ENCODE peak calls at places on chromosomes 2 and 18, in six cellular contexts. U is IMR-90, E is mesenchymal stem cell, B is H9, G is H1, W is trophoblast cell. D is an unnamed sample.

GRCh38 chr2:50492452-50492851 is 539.5 kb downstream of the NRXN1 start:
- DNase-seq in U (peak), E (peak), B (peak), G (no peak), W (peak), D (peak)

GRCh38 chr2:51795248-51795888 is 763.4 kb upstream of the NRXN1 start:
- DNase-seq in U (no peak), E (peak), B (peak), G (peak), W (peak), D (peak)

GRCh38 chr2:120878970-120879369 is 143.3 kb downstream of the GLI2 start:
- DNase-seq in U (no peak), E (no peak), B (no peak), G (no peak), W (no peak), D (peak)

GRCh38 chr2:215711484-215712034 is 275.7 kb upstream of the FN1 start:
- DNase-seq in U (peak), E (peak), B (no peak), G (no peak), W (peak), D (no peak)

GRCh38 chr2:238910751-238911351 is 63.0 kb downstream of the TWIST2 start:
- DNase-seq in U (no peak), E (no peak), B (no peak), G (no peak), W (no peak), D (no peak)

GRCh38 chr2:5914831-5915611 is 222.8 kb downstream of the SOX11 start:
- DNase-seq in U (peak), E (peak), B (peak), G (peak), W (no peak), D (peak)

GRCh38 chr2:80410346-80410745 is 105.8 kb upstream of the LRRTM1 start:
- DNase-seq in U (no peak), E (no peak), B (no peak), G (no peak), W (no peak), D (no peak)

GRCh38 chr2:88451647-88452150 is 794 bp downstream of the FOXI3 start:
- DNase-seq in U (no peak), E (no peak), B (peak), G (peak), W (no peak), D (peak)

GRCh38 chr2:9656270-9656766 is 25.5 kb upstream of the YWHAQ start:
- DNase-seq in U (peak), E (peak), B (no peak), G (no peak), W (peak), D (no peak)

GRCh38 chr18:62839874-62840713 is 124.8 kb downstream of the PHLPP1 start:
- DNase-seq in U (peak), E (no peak), B (no peak), G (no peak), W (peak), D (no peak)

GRCh38 chr2:3127710-3128109 is 249.9 kb downstream of the EIPR1 start:
- DNase-seq in U (no peak), E (no peak), B (no peak), G (no peak), W (no peak), D (no peak)

GRCh38 chr2:72139871-72140620 is 7.6 kb downstream of the CYP26B1 start:
- DNase-seq in U (no peak), E (no peak), B (no peak), G (no peak), W (no peak), D (no peak)

GRCh38 chr2:196088209-196088608 is 19.6 kb upstream of the DNAH7 start:
- DNase-seq in U (peak), E (peak), B (no peak), G (no peak), W (no peak), D (no peak)

GRCh38 chr18:8763611-8764010 is 58.3 kb downstream of the MTCL1 start:
- DNase-seq in U (no peak), E (peak), B (no peak), G (no peak), W (no peak), D (no peak)

GRCh38 chr2:112321375-112322320 is 46.3 kb downstream of the ZC3H6 start:
- DNase-seq in U (peak), E (no peak), B (no peak), G (no peak), W (no peak), D (no peak)

GRCh38 chr2:142873850-142874287 is 3.6 kb upstream of the KYNU start:
- DNase-seq in U (peak), E (no peak), B (no peak), G (no peak), W (no peak), D (no peak)

GRCh38 chr2:173983414-173983871 is 18.3 kb upstream of the SP3 start:
- DNase-seq in U (peak), E (no peak), B (no peak), G (no peak), W (peak), D (no peak)

GRCh38 chr2:188315750-188316149 is 24.1 kb downstream of the GULP1 start:
- DNase-seq in U (no peak), E (no peak), B (no peak), G (no peak), W (no peak), D (no peak)

GRCh38 chr2:24774373-24774772 is 18.8 kb downstream of the PTRHD1 start:
- DNase-seq in U (no peak), E (no peak), B (no peak), G (no peak), W (no peak), D (no peak)

GRCh38 chr2:172884336-172884735 is 148.7 kb downstream of the RAPGEF4 start:
- DNase-seq in U (peak), E (no peak), B (no peak), G (no peak), W (peak), D (no peak)

GRCh38 chr2:234705108-234705507 is 208.2 kb upstream of the ARL4C start:
- DNase-seq in U (peak), E (peak), B (no peak), G (no peak), W (peak), D (no peak)

GRCh38 chr2:121362776-121363175 is 77.8 kb upstream of the TFCP2L1 start:
- DNase-seq in U (no peak), E (no peak), B (no peak), G (no peak), W (no peak), D (no peak)

GRCh38 chr2:3154146-3154545 is 223.5 kb downstream of the EIPR1 start:
- DNase-seq in U (no peak), E (no peak), B (no peak), G (no peak), W (no peak), D (no peak)

GRCh38 chr2:180203972-180204371 is 196.9 kb upstream of the CWC22 start:
- DNase-seq in U (peak), E (peak), B (no peak), G (no peak), W (no peak), D (no peak)

GRCh38 chr2:44615950-44616518 is 254.3 kb downstream of the CAMKMT start:
- DNase-seq in U (no peak), E (no peak), B (no peak), G (no peak), W (no peak), D (no peak)

GRCh38 chr2:126882736-126883660 is 15.7 kb upstream of the TEX51 start:
- DNase-seq in U (no peak), E (no peak), B (peak), G (no peak), W (no peak), D (no peak)

GRCh38 chr2:28662468-28663095 is 89.0 kb upstream of the PPP1CB start:
- DNase-seq in U (peak), E (peak), B (no peak), G (no peak), W (peak), D (no peak)

GRCh38 chr18:47944972-47945843 is 14.7 kb upstream of the SMAD2 start:
- DNase-seq in U (peak), E (peak), B (no peak), G (no peak), W (peak), D (no peak)

GRCh38 chr2:217834057-217834620 is 168.7 kb downstream of the TNS1 start:
- DNase-seq in U (no peak), E (no peak), B (no peak), G (no peak), W (no peak), D (no peak)

GRCh38 chr18:47184419-47185050 is 8.4 kb upstream of the IER3IP1 start:
- DNase-seq in U (peak), E (peak), B (no peak), G (no peak), W (peak), D (no peak)

GRCh38 chr18:28728891-28729290 is 552.0 kb upstream of the CDH2 start:
- DNase-seq in U (peak), E (no peak), B (no peak), G (no peak), W (peak), D (no peak)

GRCh38 chr2:157438907-157439791 is 4.7 kb downstream of the CYTIP start:
- DNase-seq in U (no peak), E (no peak), B (no peak), G (no peak), W (no peak), D (no peak)

GRCh38 chr2:9654429-9655100 is 23.8 kb upstream of the YWHAQ start:
- DNase-seq in U (no peak), E (peak), B (no peak), G (no peak), W (no peak), D (no peak)

GRCh38 chr2:54470241-54470938 is 14.3 kb downstream of the SPTBN1 start:
- DNase-seq in U (peak), E (peak), B (no peak), G (no peak), W (peak), D (no peak)

GRCh38 chr2:101803945-101804696 is 106.6 kb downstream of the MAP4K4 start:
- DNase-seq in U (no peak), E (no peak), B (no peak), G (no peak), W (peak), D (peak)

GRCh38 chr2:101805146-101806088 is 107.9 kb downstream of the MAP4K4 start:
- DNase-seq in U (peak), E (peak), B (no peak), G (no peak), W (peak), D (no peak)

GRCh38 chr2:101807242-101807641 is 109.7 kb downstream of the MAP4K4 start:
- DNase-seq in U (no peak), E (no peak), B (no peak), G (no peak), W (no peak), D (no peak)

GRCh38 chr2:101808006-101808562 is 110.6 kb downstream of the MAP4K4 start:
- DNase-seq in U (no peak), E (no peak), B (no peak), G (no peak), W (no peak), D (no peak)

DNA sequence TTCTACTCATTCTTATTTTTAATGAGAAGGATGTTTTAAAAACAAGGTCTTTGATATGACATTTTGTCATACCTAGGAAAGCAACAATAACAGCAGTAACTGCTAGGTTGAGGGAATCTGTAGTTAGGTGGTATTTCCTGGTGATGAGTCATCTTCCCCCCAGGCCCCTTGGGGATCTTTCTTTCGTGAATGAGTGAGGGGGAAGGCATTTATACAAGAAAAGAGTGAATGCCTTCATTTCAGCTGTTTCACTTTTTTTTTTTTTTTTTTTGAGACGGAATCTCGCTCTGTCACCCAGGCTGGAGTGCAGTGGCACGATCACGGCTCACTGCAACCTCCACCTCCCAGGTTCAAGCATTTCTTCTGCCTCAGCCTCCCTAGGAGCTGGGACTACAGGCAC is 108.6 kb downstream of the MAP4K4 start:
- DNase-seq in U (peak), E (peak), B (peak), G (no peak), W (peak), D (peak)
- H3K14ac ChIP-seq in U (no peak), E (no peak), B (no peak), G (no peak), W (no peak), D (no peak)

GRCh38 chr2:223950448-223951347 is 5.6 kb upstream of the WDFY1 start:
- DNase-seq in U (no peak), E (no peak), B (no peak), G (no peak), W (no peak), D (no peak)
- H3K27ac ChIP-seq in U (no peak), E (no peak), B (no peak), G (no peak), W (no peak), D (peak)

GRCh38 chr2:160324917-160325316 is 124.8 kb upstream of the ITGB6 start:
- DNase-seq in U (no peak), E (peak), B (no peak), G (no peak), W (no peak), D (no peak)
- H3K14ac ChIP-seq in U (no peak), E (no peak), B (no peak), G (no peak), W (no peak), D (no peak)

GRCh38 chr2:113966832-113967231 is 76.9 kb downstream of the ACTR3 start:
- DNase-seq in U (peak), E (peak), B (no peak), G (no peak), W (no peak), D (no peak)
- H3K27ac ChIP-seq in U (no peak), E (peak), B (no peak), G (no peak), W (no peak), D (no peak)

GRCh38 chr2:139669675-139670074 is 889.5 kb upstream of the NXPH2 start:
- DNase-seq in U (no peak), E (no peak), B (no peak), G (no peak), W (no peak), D (no peak)
- H3K14ac ChIP-seq in U (no peak), E (no peak), B (no peak), G (no peak), W (no peak), D (no peak)

DNA sequence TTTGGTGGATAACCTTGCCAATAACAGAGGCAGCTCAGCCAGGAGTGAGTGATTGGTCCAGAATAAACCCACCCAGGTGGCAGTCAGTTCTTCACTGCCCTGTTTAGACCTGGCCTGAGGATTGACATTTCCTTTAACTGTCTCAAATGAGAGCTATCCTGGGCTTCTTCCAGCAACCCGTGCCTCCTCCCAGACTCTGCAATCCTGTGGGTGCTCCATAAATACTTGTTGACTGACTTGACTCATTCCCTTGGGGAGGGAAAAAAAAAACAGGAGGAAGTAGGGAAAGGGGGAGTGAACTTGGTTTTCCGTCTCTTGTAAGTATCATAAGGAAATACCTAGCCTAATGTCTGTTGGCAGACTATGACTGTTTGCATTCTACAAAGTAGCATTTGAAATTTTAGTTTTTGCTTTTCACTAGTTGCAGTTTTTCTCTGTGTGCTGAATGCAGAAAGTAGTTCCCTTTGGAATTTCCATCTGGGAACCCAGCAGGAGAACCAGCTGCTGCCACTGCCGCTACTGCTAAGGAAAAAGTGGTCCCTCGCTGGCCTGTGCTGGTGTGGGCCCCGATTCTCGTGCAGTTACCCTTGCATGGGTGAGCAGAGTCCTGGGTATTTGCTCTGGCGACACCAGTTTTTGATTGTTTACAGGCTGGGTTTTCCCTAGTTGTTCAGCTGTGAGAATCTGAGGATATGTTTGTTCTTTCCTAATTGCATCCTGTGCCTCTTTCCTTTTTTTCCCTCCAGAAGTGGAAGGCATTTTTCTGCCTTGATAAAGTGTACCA is 78.9 kb downstream of the TGOLN2 start:
- DNase-seq in U (peak), E (peak), B (no peak), G (no peak), W (peak), D (no peak)
- H3K27ac ChIP-seq in U (peak), E (peak), B (peak), G (peak), W (peak), D (no peak)

DNA sequence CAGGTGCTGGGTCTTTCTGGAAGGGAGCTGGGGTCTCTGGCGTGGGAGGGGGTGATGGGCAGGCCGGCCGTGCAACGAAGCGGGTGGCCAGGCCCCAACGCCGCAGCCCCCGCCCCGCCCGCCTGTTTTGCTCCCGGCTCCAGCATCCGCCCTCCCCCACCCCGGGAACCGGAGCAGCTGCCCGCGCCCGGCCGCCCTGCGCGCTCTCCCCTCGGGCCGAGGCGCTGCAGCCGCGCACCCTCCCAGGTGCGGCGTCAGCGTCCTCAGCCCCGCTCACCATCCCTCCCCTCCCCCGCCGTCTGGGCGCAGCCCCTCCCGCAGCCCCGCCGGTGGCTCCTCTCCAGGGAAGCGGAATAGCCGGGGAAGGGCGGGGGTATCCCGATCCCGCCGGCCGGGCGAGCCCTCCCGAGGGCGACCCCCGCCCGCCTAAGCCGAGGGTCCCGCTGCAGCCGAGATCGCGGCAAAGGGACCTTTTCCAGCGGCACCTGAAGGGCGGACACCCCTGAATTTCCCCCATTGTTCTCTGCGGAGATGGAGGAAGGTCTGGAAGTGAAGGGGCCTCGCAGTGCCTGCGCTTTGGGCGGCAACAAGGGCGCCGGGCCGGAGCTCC is 510 bp downstream of the KIF1A start:
- DNase-seq in U (no peak), E (no peak), B (no peak), G (no peak), W (no peak), D (peak)
- H3K14ac ChIP-seq in U (no peak), E (no peak), B (peak), G (no peak), W (no peak), D (peak)

DNA sequence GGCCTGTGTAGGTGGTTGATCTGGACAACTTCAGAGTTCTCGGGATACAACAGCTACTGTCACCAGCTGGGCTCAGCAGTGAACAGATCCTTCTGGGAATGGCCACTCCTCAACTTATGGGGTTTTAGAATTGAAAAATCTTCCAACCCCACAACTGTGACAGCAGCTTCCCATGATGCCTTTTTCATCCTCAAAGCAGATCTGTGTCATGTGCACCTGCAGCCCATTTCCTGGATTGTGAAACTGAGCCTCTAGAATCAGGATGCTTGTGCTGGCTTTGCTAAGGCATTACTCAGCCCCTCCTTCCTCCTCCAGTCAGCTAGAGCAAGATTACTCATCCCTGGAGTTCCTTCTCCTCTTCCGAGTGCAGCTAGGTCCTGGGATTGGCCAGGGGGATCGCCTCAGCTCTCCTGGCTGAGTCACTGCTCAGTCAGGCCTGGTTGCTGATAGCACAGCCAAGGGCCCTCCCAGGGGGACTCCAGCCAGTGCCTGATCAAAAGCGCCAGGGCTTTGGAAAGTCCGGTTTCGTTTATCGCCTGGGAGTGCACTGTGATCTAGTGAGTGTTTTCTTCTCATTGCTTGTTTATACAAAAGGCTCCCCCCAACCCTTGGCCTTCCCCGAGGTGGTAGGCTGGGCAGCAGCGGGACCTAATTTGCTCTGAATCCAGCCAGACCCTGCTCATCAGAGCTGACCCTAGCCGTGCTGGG is 2.4 kb upstream of the LPIN1 start:
- DNase-seq in U (peak), E (peak), B (peak), G (peak), W (peak), D (peak)
- H3K27ac ChIP-seq in U (peak), E (peak), B (no peak), G (no peak), W (peak), D (peak)